ENCODE peak calls at places on chromosomes 3 and 15, in four cellular contexts. One of them, this sample, is unnamed.

GRCh38 chr3:102510663-102511062 is 75.8 kb downstream of the ZPLD1 start:
- DNase-seq in cardiac muscle cell: no peak
- DNase-seq in A549: no peak
- DNase-seq in AG04450: no peak
- DNase-seq in this sample: no peak

GRCh38 chr3:33911525-33912322 is 113.3 kb downstream of the PDCD6IP start:
- DNase-seq in cardiac muscle cell: peak; percentile 16
- DNase-seq in A549: no peak
- DNase-seq in AG04450: no peak
- DNase-seq in this sample: no peak

GRCh38 chr3:100269410-100270217 is 8.8 kb downstream of the TBC1D23 start:
- DNase-seq in cardiac muscle cell: peak; percentile 76
- DNase-seq in A549: no peak
- DNase-seq in AG04450: peak; percentile 72
- DNase-seq in this sample: peak; percentile 96

GRCh38 chr3:66615643-66616301 is 115.0 kb upstream of the LRIG1 start:
- DNase-seq in cardiac muscle cell: no peak
- DNase-seq in A549: no peak
- DNase-seq in AG04450: peak; percentile 50
- DNase-seq in this sample: no peak

GRCh38 chr3:125163739-125164601 is 48.6 kb downstream of the SLC12A8 start:
- DNase-seq in cardiac muscle cell: peak; percentile 57
- DNase-seq in A549: no peak
- DNase-seq in AG04450: no peak
- DNase-seq in this sample: no peak

GRCh38 chr3:23923786-23924185 is 6.9 kb downstream of the RPL15 start:
- DNase-seq in AG04450: peak; percentile 74
- DNase-seq in A549: no peak
- DNase-seq in cardiac muscle cell: peak; percentile 84
- DNase-seq in this sample: no peak

GRCh38 chr15:66369773-66370651 is 13.5 kb upstream of the TIPIN start:
- DNase-seq in A549: peak; percentile 75
- DNase-seq in cardiac muscle cell: peak; percentile 49
- DNase-seq in AG04450: no peak
- DNase-seq in this sample: peak; percentile 16

GRCh38 chr3:57918123-57918837 is 89.9 kb upstream of the FLNB start:
- DNase-seq in AG04450: peak; percentile 34
- DNase-seq in cardiac muscle cell: peak; percentile 82
- DNase-seq in A549: no peak
- DNase-seq in this sample: peak; percentile 39

GRCh38 chr15:61049003-61049402 is 180.1 kb downstream of the RORA start:
- DNase-seq in AG04450: no peak
- DNase-seq in cardiac muscle cell: no peak
- DNase-seq in A549: no peak
- DNase-seq in this sample: no peak

GRCh38 chr3:123371426-123371825 is 77.5 kb downstream of the ADCY5 start:
- DNase-seq in cardiac muscle cell: no peak
- DNase-seq in AG04450: no peak
- DNase-seq in A549: no peak
- DNase-seq in this sample: no peak

GRCh38 chr3:11195201-11195600 is 40.9 kb downstream of the HRH1 start:
- DNase-seq in AG04450: no peak
- DNase-seq in cardiac muscle cell: no peak
- DNase-seq in A549: no peak
- DNase-seq in this sample: no peak

GRCh38 chr3:115659861-115660260 is 36.6 kb downstream of the GAP43 start:
- DNase-seq in cardiac muscle cell: no peak
- DNase-seq in AG04450: peak; percentile 13
- DNase-seq in A549: no peak
- DNase-seq in this sample: no peak

GRCh38 chr15:69319384-69320375 is 21.0 kb downstream of the PAQR5 start:
- DNase-seq in A549: no peak
- DNase-seq in AG04450: no peak
- DNase-seq in cardiac muscle cell: no peak
- DNase-seq in this sample: no peak

GRCh38 chr3:16480861-16481569 is 32.5 kb downstream of the RFTN1 start:
- DNase-seq in cardiac muscle cell: peak; percentile 62
- DNase-seq in A549: no peak
- DNase-seq in AG04450: no peak
- DNase-seq in this sample: no peak

GRCh38 chr3:68997887-68998286 is 15.6 kb downstream of the EOGT start:
- DNase-seq in AG04450: no peak
- DNase-seq in A549: no peak
- DNase-seq in cardiac muscle cell: no peak
- DNase-seq in this sample: no peak

GRCh38 chr3:126373682-126374601 is 16.7 kb upstream of the KLF15 start:
- DNase-seq in AG04450: no peak
- DNase-seq in A549: no peak
- DNase-seq in cardiac muscle cell: peak; percentile 83
- DNase-seq in this sample: no peak

GRCh38 chr15:96035091-96035490 is 295.4 kb upstream of the NR2F2 start:
- DNase-seq in AG04450: no peak
- DNase-seq in A549: no peak
- DNase-seq in cardiac muscle cell: no peak
- DNase-seq in this sample: no peak

GRCh38 chr3:134675726-134676252 is 25.0 kb upstream of the KY start:
- DNase-seq in A549: no peak
- DNase-seq in AG04450: no peak
- DNase-seq in cardiac muscle cell: no peak
- DNase-seq in this sample: no peak

GRCh38 chr15:61380270-61380669 is 151.2 kb upstream of the RORA start:
- DNase-seq in A549: no peak
- DNase-seq in AG04450: no peak
- DNase-seq in cardiac muscle cell: no peak
- DNase-seq in this sample: no peak

GRCh38 chr15:38475361-38475760 is 21.4 kb downstream of the FAM98B start:
- DNase-seq in AG04450: no peak
- DNase-seq in cardiac muscle cell: no peak
- DNase-seq in A549: no peak
- DNase-seq in this sample: no peak

GRCh38 chr3:187130346-187131066 is 8.8 kb downstream of the RPL39L start:
- DNase-seq in A549: no peak
- DNase-seq in AG04450: peak; percentile 10
- DNase-seq in cardiac muscle cell: peak; percentile 87
- DNase-seq in this sample: no peak

GRCh38 chr3:169812124-169812843 is 386 bp upstream of the LRRIQ4 start:
- DNase-seq in cardiac muscle cell: peak; percentile 89
- DNase-seq in A549: no peak
- DNase-seq in AG04450: peak; percentile 11
- DNase-seq in this sample: peak; percentile 57

GRCh38 chr3:153313307-153313945 is 151.4 kb downstream of the RAP2B start:
- DNase-seq in cardiac muscle cell: no peak
- DNase-seq in A549: no peak
- DNase-seq in AG04450: no peak
- DNase-seq in this sample: no peak

GRCh38 chr3:134085034-134085775 is 55.5 kb upstream of the SLCO2A1 start:
- DNase-seq in A549: no peak
- DNase-seq in cardiac muscle cell: no peak
- DNase-seq in AG04450: no peak
- DNase-seq in this sample: no peak

GRCh38 chr3:13451301-13451673 is 28.8 kb upstream of the HDAC11 start:
- DNase-seq in AG04450: no peak
- DNase-seq in A549: no peak
- DNase-seq in cardiac muscle cell: no peak
- DNase-seq in this sample: no peak

GRCh38 chr15:75943713-75944215 is 40.1 kb downstream of the FBXO22 start:
- DNase-seq in cardiac muscle cell: no peak
- DNase-seq in A549: no peak
- DNase-seq in AG04450: no peak
- DNase-seq in this sample: no peak

GRCh38 chr15:41900526-41901380 is 6.9 kb upstream of the SPTBN5 start:
- DNase-seq in AG04450: no peak
- DNase-seq in cardiac muscle cell: no peak
- DNase-seq in A549: no peak
- DNase-seq in this sample: no peak

GRCh38 chr15:68504721-68505090 is 72.7 kb upstream of the ITGA11 start:
- DNase-seq in AG04450: no peak
- DNase-seq in A549: no peak
- DNase-seq in cardiac muscle cell: no peak
- DNase-seq in this sample: no peak

GRCh38 chr15:41417418-41417811 is 520 bp downstream of the RTF1 start:
- DNase-seq in A549: peak; percentile 17
- DNase-seq in AG04450: no peak
- DNase-seq in cardiac muscle cell: peak; percentile 40
- DNase-seq in this sample: no peak

GRCh38 chr15:60787737-60788513 is 309.0 kb upstream of the ICE2 start:
- DNase-seq in cardiac muscle cell: no peak
- DNase-seq in A549: no peak
- DNase-seq in AG04450: no peak
- DNase-seq in this sample: no peak

GRCh38 chr15:77497942-77498361 is 77.3 kb downstream of the HMG20A start:
- DNase-seq in AG04450: no peak
- DNase-seq in cardiac muscle cell: peak; percentile 31
- DNase-seq in A549: no peak
- DNase-seq in this sample: no peak

GRCh38 chr3:15332405-15333098 is at the start of gene SH3BP5:
- DNase-seq in cardiac muscle cell: peak; percentile 74
- DNase-seq in A549: peak; percentile 81
- DNase-seq in AG04450: no peak
- DNase-seq in this sample: peak; percentile 76

GRCh38 chr3:32569540-32570425 is 875 bp downstream of the DYNC1LI1 start:
- DNase-seq in A549: peak; percentile 24
- DNase-seq in AG04450: no peak
- DNase-seq in cardiac muscle cell: peak; percentile 27
- DNase-seq in this sample: peak; percentile 80

GRCh38 chr3:65995030-65995429 is 43.7 kb downstream of the MAGI1 start:
- DNase-seq in cardiac muscle cell: peak; percentile 40
- DNase-seq in A549: no peak
- DNase-seq in AG04450: no peak
- DNase-seq in this sample: no peak

GRCh38 chr15:59371458-59372351 is 966 bp downstream of the MYO1E start:
- DNase-seq in AG04450: no peak
- DNase-seq in A549: peak; percentile 46
- DNase-seq in cardiac muscle cell: no peak
- DNase-seq in this sample: peak; percentile 65

GRCh38 chr15:59372352-59373211 is at the start of gene MYO1E:
- DNase-seq in AG04450: peak; percentile 94
- DNase-seq in A549: peak; percentile 100
- DNase-seq in cardiac muscle cell: peak; percentile 98
- DNase-seq in this sample: peak; percentile 91

GRCh38 chr15:59376735-59377134 is 4.1 kb upstream of the MYO1E start:
- DNase-seq in cardiac muscle cell: peak; percentile 39
- DNase-seq in A549: no peak
- DNase-seq in AG04450: no peak
- DNase-seq in this sample: no peak

GRCh38 chr15:59369597-59369996 is 3.1 kb downstream of the MYO1E start:
- DNase-seq in cardiac muscle cell: no peak
- DNase-seq in A549: no peak
- DNase-seq in AG04450: no peak
- DNase-seq in this sample: no peak

GRCh38 chr15:59373215-59373614 is 544 bp upstream of the MYO1E start:
- DNase-seq in A549: no peak
- DNase-seq in AG04450: no peak
- DNase-seq in cardiac muscle cell: no peak
- DNase-seq in this sample: no peak
- H3K27ac ChIP-seq in A549: peak overlapping the region; percentile 92
- H3K27ac ChIP-seq in AG04450: peak overlapping the region; percentile 98
- H3K27ac ChIP-seq in cardiac muscle cell: peak overlapping the region; percentile 98
- H3K27ac ChIP-seq in this sample: peak overlapping the region; percentile 89

GRCh38 chr3:129487183-129487867 is 41.1 kb upstream of the RHO start:
- DNase-seq in cardiac muscle cell: no peak
- DNase-seq in A549: no peak
- DNase-seq in AG04450: no peak
- DNase-seq in this sample: no peak
- H3K27ac ChIP-seq in cardiac muscle cell: peak overlapping the region; percentile 85
- H3K27ac ChIP-seq in A549: no peak overlapping the region
- H3K27ac ChIP-seq in AG04450: peak overlapping the region; percentile 89
- H3K27ac ChIP-seq in this sample: peak overlapping the region; percentile 93

GRCh38 chr3:46371802-46372340 is 1.1 kb downstream of the CCR5 start:
- DNase-seq in AG04450: no peak
- DNase-seq in A549: no peak
- DNase-seq in cardiac muscle cell: no peak
- DNase-seq in this sample: no peak

GRCh38 chr3:46368569-46368968 is 2.2 kb upstream of the CCR5 start:
- DNase-seq in cardiac muscle cell: peak; percentile 18
- DNase-seq in AG04450: no peak
- DNase-seq in A549: no peak
- DNase-seq in this sample: no peak

GRCh38 chr3:46369675-46370132 is 1.0 kb upstream of the CCR5 start:
- DNase-seq in A549: no peak
- DNase-seq in AG04450: no peak
- DNase-seq in cardiac muscle cell: no peak
- DNase-seq in this sample: no peak

GRCh38 chr3:46372492-46373359 is 2.0 kb downstream of the CCR5 start:
- DNase-seq in A549: no peak
- DNase-seq in cardiac muscle cell: peak; percentile 51
- DNase-seq in AG04450: no peak
- DNase-seq in this sample: no peak

GRCh38 chr3:46370784-46371183 is at the start of gene CCR5:
- DNase-seq in AG04450: no peak
- DNase-seq in cardiac muscle cell: no peak
- DNase-seq in A549: no peak
- DNase-seq in this sample: no peak
- H3K27ac ChIP-seq in AG04450: no peak within 1 kb of the TSS
- H3K27ac ChIP-seq in cardiac muscle cell: no peak within 1 kb of the TSS
- H3K27ac ChIP-seq in A549: no peak within 1 kb of the TSS
- H3K27ac ChIP-seq in this sample: no peak within 1 kb of the TSS

GRCh38 chr3:63977893-63978292 is 45.4 kb downstream of the PSMD6 start:
- DNase-seq in AG04450: no peak
- DNase-seq in cardiac muscle cell: peak; percentile 15
- DNase-seq in A549: no peak
- DNase-seq in this sample: no peak

GRCh38 chr3:63980830-63981498 is 42.3 kb downstream of the PSMD6 start:
- DNase-seq in cardiac muscle cell: no peak
- DNase-seq in AG04450: no peak
- DNase-seq in A549: no peak
- DNase-seq in this sample: no peak

GRCh38 chr3:63980019-63980418 is 43.3 kb downstream of the PSMD6 start:
- DNase-seq in cardiac muscle cell: no peak
- DNase-seq in A549: no peak
- DNase-seq in AG04450: no peak
- DNase-seq in this sample: no peak

GRCh38 chr3:63976862-63977180 is 46.5 kb downstream of the PSMD6 start:
- DNase-seq in A549: no peak
- DNase-seq in cardiac muscle cell: no peak
- DNase-seq in AG04450: no peak
- DNase-seq in this sample: no peak

GRCh38 chr3:63979093-63979492 is 44.2 kb downstream of the PSMD6 start:
- DNase-seq in AG04450: no peak
- DNase-seq in A549: no peak
- DNase-seq in cardiac muscle cell: peak; percentile 88
- DNase-seq in this sample: peak; percentile 71
- H3K27ac ChIP-seq in AG04450: no peak overlapping the region
- H3K27ac ChIP-seq in A549: no peak overlapping the region
- H3K27ac ChIP-seq in cardiac muscle cell: no peak overlapping the region
- H3K27ac ChIP-seq in this sample: no peak overlapping the region

This sample was measured in PC-9.